ENCODE peak calls at places on chromosomes 3 and 15, in eight cellular contexts. E is endodermal cell, O is A549, Z is K562, R is small intestine, W is ovary, A is right cardiac atrium, L is neural progenitor cell. X is an unnamed sample.

GRCh38 chr3:165462616-165463334 is 266.6 kb upstream of the SLITRK3 start:
- DNase-seq in A (no peak), R (no peak), E (no peak), L (no peak), Z (no peak), O (no peak), W (no peak), X (no peak)

GRCh38 chr3:174441588-174442316 is 417.4 kb upstream of the NAALADL2 start:
- DNase-seq in O (no peak), A (no peak), W (no peak), E (no peak), Z (no peak), R (no peak), L (peak; percentile 74), X (no peak)

GRCh38 chr3:158520433-158520832 is 50.6 kb upstream of the MLF1 start:
- DNase-seq in W (no peak), Z (no peak), R (no peak), E (no peak), L (no peak), O (no peak), A (no peak), X (no peak)

GRCh38 chr3:25747033-25747432 is 36.2 kb downstream of the NGLY1 start:
- DNase-seq in Z (no peak), R (no peak), L (no peak), O (no peak), W (no peak), E (no peak), A (no peak), X (no peak)

GRCh38 chr15:78915341-78916087 is 29.3 kb downstream of the CTSH start:
- DNase-seq in E (peak; percentile 37), Z (no peak), W (no peak), L (no peak), R (no peak), O (no peak), A (peak; percentile 81), X (no peak)

GRCh38 chr3:32392530-32393302 is 1.1 kb downstream of the CMTM7 start:
- DNase-seq in O (peak; percentile 22), A (peak; percentile 72), L (no peak), Z (no peak), E (no peak), R (no peak), W (peak; percentile 62), X (no peak)

GRCh38 chr3:31562525-31562924 is 29.8 kb downstream of the STT3B start:
- DNase-seq in A (peak; percentile 35), R (peak; percentile 9), O (no peak), L (peak; percentile 50), Z (peak; percentile 26), E (peak; percentile 92), W (no peak), X (no peak)

GRCh38 chr3:33658971-33659848 is 58.8 kb downstream of the CLASP2 start:
- DNase-seq in E (peak; percentile 84), W (peak; percentile 54), Z (peak; percentile 63), L (peak; percentile 89), R (peak; percentile 55), O (peak; percentile 71), A (peak; percentile 90), X (no peak)

GRCh38 chr15:91956026-91956723 is 102.7 kb downstream of the SLCO3A1 start:
- DNase-seq in A (peak; percentile 81), Z (no peak), O (no peak), L (peak; percentile 42), W (no peak), R (no peak), E (peak; percentile 72), X (no peak)

GRCh38 chr3:55511895-55512585 is 24.9 kb upstream of the WNT5A start:
- DNase-seq in W (no peak), Z (no peak), A (no peak), E (no peak), O (no peak), R (no peak), L (no peak), X (no peak)

GRCh38 chr3:140545756-140546155 is 132.1 kb upstream of the TRIM42 start:
- DNase-seq in O (no peak), R (no peak), W (no peak), E (no peak), A (no peak), Z (no peak), L (no peak), X (no peak)
- H3K9me3 ChIP-seq in O (no peaks in the 10 kb centered on the region), R (no peaks in the 10 kb centered on the region), W (no peaks in the 10 kb centered on the region), E (no peaks in the 10 kb centered on the region), A (no peaks in the 10 kb centered on the region), Z (no peaks in the 10 kb centered on the region), L (no peaks in the 10 kb centered on the region), X (no peaks in the 10 kb centered on the region)

GRCh38 chr15:20340931-20341661 is 200.5 kb downstream of the GOLGA6L6 start:
- DNase-seq in A (peak; percentile 89), L (peak; percentile 47), W (peak; percentile 64), E (peak; percentile 86), O (peak; percentile 35), R (no peak), Z (no peak), X (peak; percentile 24)
- H3K9me3 ChIP-seq in A (no peaks in the 10 kb centered on the region), L (peaks cover 27% of the 10 kb centered on the region), W (peaks cover 18% of the 10 kb centered on the region), E (peaks cover 65% of the 10 kb centered on the region), O (peaks cover 61% of the 10 kb centered on the region), R (peaks cover 19% of the 10 kb centered on the region), Z (no peaks in the 10 kb centered on the region), X (peaks cover 4% of the 10 kb centered on the region)

DNA sequence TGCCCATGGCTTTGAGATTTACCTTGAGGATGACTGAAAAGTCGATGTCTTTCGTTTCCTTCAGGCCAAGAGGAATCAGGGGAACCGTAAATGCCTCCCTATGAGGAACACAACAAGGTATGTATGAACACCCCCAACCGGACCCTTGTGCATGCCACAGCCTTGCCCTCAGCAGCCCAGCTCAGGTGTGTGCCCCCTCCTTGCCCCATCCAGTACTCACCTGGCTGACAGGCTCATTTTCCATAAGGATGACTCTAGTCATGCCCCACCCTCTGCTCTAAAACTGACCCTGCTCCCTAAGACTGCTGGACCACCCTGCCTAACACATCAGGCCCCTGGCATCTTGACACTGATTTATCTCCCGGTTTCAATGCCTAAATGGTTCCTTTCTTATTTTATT is 270.0 kb downstream of the GOLGA6L6 start:
- DNase-seq in O (no peak), W (no peak), E (no peak), L (no peak), A (no peak), R (no peak), Z (no peak), X (no peak)
- H3K9me3 ChIP-seq in O (peaks cover 63% of the 10 kb centered on the region), W (no peaks in the 10 kb centered on the region), E (peaks cover 95% of the 10 kb centered on the region), L (peaks cover 87% of the 10 kb centered on the region), A (no peaks in the 10 kb centered on the region), R (peaks cover 3% of the 10 kb centered on the region), Z (no peaks in the 10 kb centered on the region), X (no peaks in the 10 kb centered on the region)

DNA sequence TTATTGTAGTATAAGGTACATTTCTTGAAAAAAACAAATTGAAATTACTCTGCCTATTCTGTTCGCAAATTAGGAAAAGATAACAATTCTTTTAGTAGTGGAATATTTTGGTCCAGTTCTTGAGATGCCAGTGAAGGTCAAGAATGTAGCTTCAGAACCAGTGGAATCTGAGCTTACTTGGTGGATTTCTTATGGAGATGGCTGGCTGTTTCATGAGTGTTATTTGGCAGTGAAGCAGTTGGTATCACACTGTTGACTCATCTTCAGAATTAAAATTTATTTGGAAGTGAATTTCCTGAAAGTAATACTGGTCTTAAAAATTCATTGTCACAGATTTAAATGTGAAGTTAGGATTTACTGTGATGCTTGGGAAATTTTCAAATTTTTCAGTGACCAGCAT is 19.1 kb downstream of the RNF13 start:
- DNase-seq in A (no peak), O (no peak), E (no peak), W (no peak), R (no peak), Z (no peak), L (no peak), X (no peak)
- H3K9me3 ChIP-seq in A (peaks cover 2% of the 10 kb centered on the region), O (peaks cover 49% of the 10 kb centered on the region), E (peaks cover 77% of the 10 kb centered on the region), W (peaks cover 3% of the 10 kb centered on the region), R (no peaks in the 10 kb centered on the region), Z (peaks cover 7% of the 10 kb centered on the region), L (peaks cover 26% of the 10 kb centered on the region), X (peaks cover 4% of the 10 kb centered on the region)

DNA sequence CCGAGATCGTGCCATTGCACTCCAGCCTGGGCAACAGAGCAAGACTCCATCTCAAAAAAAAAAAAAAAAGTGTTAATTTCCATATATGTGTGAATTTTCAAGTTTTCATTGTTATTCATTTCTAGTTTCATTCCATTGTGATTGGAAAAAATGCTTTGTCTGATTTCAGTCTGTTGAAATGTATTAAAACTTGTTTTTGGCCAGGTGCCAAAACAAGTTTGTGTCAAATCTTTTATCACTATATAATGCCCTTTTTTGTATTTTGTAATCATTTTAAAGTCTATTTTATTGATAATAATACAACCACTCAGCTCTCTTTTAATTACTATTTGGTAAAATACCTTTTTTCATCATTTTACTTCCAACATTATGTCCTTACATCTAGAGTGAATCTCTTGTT is 42.5 kb downstream of the TFRC start:
- DNase-seq in O (no peak), R (no peak), E (no peak), W (no peak), L (no peak), Z (no peak), A (no peak), X (no peak)
- H3K9me3 ChIP-seq in O (no peaks in the 10 kb centered on the region), R (no peaks in the 10 kb centered on the region), E (no peaks in the 10 kb centered on the region), W (no peaks in the 10 kb centered on the region), L (no peaks in the 10 kb centered on the region), Z (no peaks in the 10 kb centered on the region), A (no peaks in the 10 kb centered on the region), X (peaks cover 2% of the 10 kb centered on the region)

GRCh38 chr3:69959581-69959980 is 40.0 kb upstream of the SAMMSON start:
- DNase-seq in Z (no peak), W (no peak), A (no peak), L (no peak), R (no peak), E (no peak), O (no peak), X (no peak)
- H3K9me3 ChIP-seq in Z (no peaks in the 10 kb centered on the region), W (no peaks in the 10 kb centered on the region), A (no peaks in the 10 kb centered on the region), L (no peaks in the 10 kb centered on the region), R (no peaks in the 10 kb centered on the region), E (no peaks in the 10 kb centered on the region), O (no peaks in the 10 kb centered on the region), X (no peaks in the 10 kb centered on the region)

GRCh38 chr3:6262035-6262434 is 598.9 kb upstream of the GRM7 start:
- DNase-seq in O (no peak), E (no peak), L (no peak), A (no peak), W (no peak), Z (no peak), R (no peak), X (no peak)
- H3K9me3 ChIP-seq in O (no peaks in the 10 kb centered on the region), E (no peaks in the 10 kb centered on the region), L (no peaks in the 10 kb centered on the region), A (no peaks in the 10 kb centered on the region), W (no peaks in the 10 kb centered on the region), Z (no peaks in the 10 kb centered on the region), R (no peaks in the 10 kb centered on the region), X (no peaks in the 10 kb centered on the region)

X was measured in T-helper 17 cell.